ENCODE peak calls at places on chromosomes 4 and X, in six cellular contexts. O is hippocampal formation; H is activated naive CD4-positive, alpha-beta T cell treated with anti-CD3 and anti-CD28 coated beads, Interleukin-2, amount 10 ng/mL, durations not matched to agents 7 days and 5 days; W is T1000; X is ACHN; F is RPMI8226. A is an unnamed sample.

GRCh38 chrX:141632124-141632523 is 42.6 kb downstream of the SPANXA2 start:
- DNase-seq in H (no peak), X (no peak), W (no peak), F (no peak), O (no peak), A (peak)

GRCh38 chr4:159455675-159456235 is 352.9 kb downstream of the RAPGEF2 start:
- DNase-seq in O (peak), F (peak), H (no peak), X (peak), W (no peak), A (peak)

GRCh38 chr4:87540176-87541058 is 11.2 kb upstream of the SPARCL1 start:
- DNase-seq in W (no peak), O (peak), X (no peak), F (no peak), H (no peak), A (no peak)

GRCh38 chr4:188986271-188986689 is 847.0 kb downstream of the TRIML1 start:
- DNase-seq in X (no peak), W (peak), O (no peak), F (peak), H (no peak), A (no peak)

GRCh38 chr4:14091966-14092365 is 464.4 kb upstream of the BOD1L1 start:
- DNase-seq in H (no peak), F (no peak), X (no peak), W (no peak), O (no peak), A (no peak)

GRCh38 chrX:31228415-31228832 is 156.6 kb upstream of the FTHL17 start:
- DNase-seq in W (no peak), F (no peak), H (no peak), X (no peak), O (no peak), A (no peak)

GRCh38 chr4:139131209-139131870 is 45.7 kb downstream of the ELF2 start:
- DNase-seq in X (no peak), W (no peak), F (no peak), H (no peak), O (no peak), A (no peak)

GRCh38 chrX:41603591-41603990 is 85.2 kb upstream of the GPR34 start:
- DNase-seq in O (no peak), W (no peak), F (no peak), X (no peak), H (no peak), A (no peak)

GRCh38 chrX:52988985-52989917 is 30.9 kb upstream of the FAM156A start:
- DNase-seq in W (no peak), O (no peak), F (no peak), H (no peak), X (no peak), A (no peak)

GRCh38 chr4:122689972-122690371 is 42.5 kb upstream of the BBS12 start:
- DNase-seq in F (no peak), X (no peak), W (no peak), H (peak), O (no peak), A (no peak)

GRCh38 chrX:76850851-76851250 is 423.3 kb downstream of the MAGEE1 start:
- DNase-seq in F (peak), W (no peak), O (no peak), H (no peak), X (no peak), A (no peak)

GRCh38 chr4:1684756-1685603 is 867 bp upstream of the FAM53A start:
- DNase-seq in H (no peak), F (no peak), X (no peak), O (no peak), W (no peak), A (no peak)

GRCh38 chr4:14218641-14219040 is 591.1 kb upstream of the BOD1L1 start:
- DNase-seq in O (peak), W (no peak), X (no peak), F (no peak), H (no peak), A (peak)

GRCh38 chrX:134460861-134461218 is 875 bp downstream of the HPRT1 start:
- DNase-seq in O (no peak), F (peak), W (no peak), H (no peak), X (peak), A (peak)

GRCh38 chr4:81504685-81505598 is 33.2 kb upstream of the RASGEF1B start:
- DNase-seq in O (no peak), X (no peak), H (peak), W (no peak), F (no peak), A (no peak)

GRCh38 chr4:52187603-52188002 is 136.5 kb downstream of the SPATA18 start:
- DNase-seq in F (no peak), O (no peak), H (no peak), X (no peak), W (no peak), A (no peak)

GRCh38 chrX:132631579-132632232 is 142.9 kb upstream of the MBNL3 start:
- DNase-seq in F (peak), H (no peak), O (peak), W (no peak), X (peak), A (peak)

GRCh38 chr4:27018076-27018475 is 157.4 kb downstream of the STIM2 start:
- DNase-seq in H (no peak), O (no peak), F (no peak), X (no peak), W (no peak), A (no peak)

GRCh38 chr4:74534936-74535335 is 90.0 kb downstream of the AREG start:
- DNase-seq in H (no peak), F (no peak), X (no peak), O (no peak), W (no peak), A (no peak)

GRCh38 chr4:22463179-22463578 is 52.7 kb downstream of the ADGRA3 start:
- DNase-seq in F (no peak), H (no peak), W (no peak), X (no peak), O (no peak), A (no peak)

GRCh38 chr4:25633541-25633940 is 22.1 kb upstream of the SLC34A2 start:
- DNase-seq in O (no peak), H (no peak), W (no peak), X (no peak), F (no peak), A (no peak)

GRCh38 chr4:10086506-10087120 is 30.0 kb downstream of the WDR1 start:
- DNase-seq in H (no peak), W (no peak), O (no peak), X (no peak), F (no peak), A (no peak)

GRCh38 chr4:88226143-88226542 is 58.2 kb downstream of the PPM1K start:
- DNase-seq in H (no peak), X (no peak), W (no peak), O (no peak), F (no peak), A (no peak)

GRCh38 chrX:68710870-68711576 is 63.6 kb downstream of the STARD8 start:
- DNase-seq in H (peak), F (peak), X (peak), O (no peak), W (peak), A (peak)

GRCh38 chrX:9913041-9913440 is 54.1 kb upstream of the CLDN34 start:
- DNase-seq in H (no peak), O (no peak), F (peak), X (no peak), W (no peak), A (no peak)

GRCh38 chr4:68883870-68884269 is 67.7 kb downstream of the UGT2A3 start:
- DNase-seq in W (no peak), H (no peak), F (no peak), X (no peak), O (no peak), A (no peak)